ENCODE peak calls at places on chromosomes 6 and 20, in five cellular contexts. One of them, this sample, is unnamed.

GRCh38 chr6:145811741-145812140 is 2.9 kb downstream of the FBXO30 start:
- DNase-seq in H9: no peak
- DNase-seq in IMR-90: no peak
- DNase-seq in mesendoderm: no peak
- DNase-seq in H1: no peak
- DNase-seq in this sample: no peak

GRCh38 chr20:37990571-37991151 is 42.6 kb downstream of the TTI1 start:
- DNase-seq in H9: no peak
- DNase-seq in IMR-90: peak
- DNase-seq in mesendoderm: no peak
- DNase-seq in H1: no peak
- DNase-seq in this sample: peak

GRCh38 chr20:45892049-45892816 is 1.1 kb downstream of the CTSA start:
- DNase-seq in H9: no peak
- DNase-seq in IMR-90: peak
- DNase-seq in mesendoderm: peak
- DNase-seq in H1: no peak
- DNase-seq in this sample: peak

GRCh38 chr6:106046854-106047200 is 39.3 kb upstream of the PRDM1 start:
- DNase-seq in H9: no peak
- DNase-seq in IMR-90: no peak
- DNase-seq in mesendoderm: no peak
- DNase-seq in H1: no peak
- DNase-seq in this sample: no peak

GRCh38 chr20:50284811-50285375 is 94.3 kb downstream of the CEBPB start:
- DNase-seq in H9: no peak
- DNase-seq in IMR-90: no peak
- DNase-seq in mesendoderm: no peak
- DNase-seq in H1: no peak
- DNase-seq in this sample: no peak

GRCh38 chr6:14324042-14324441 is 206.5 kb downstream of the CD83 start:
- DNase-seq in H9: no peak
- DNase-seq in IMR-90: peak
- DNase-seq in mesendoderm: no peak
- DNase-seq in H1: no peak
- DNase-seq in this sample: no peak

GRCh38 chr6:147207851-147208754 is 3.9 kb downstream of the STXBP5 start:
- DNase-seq in H9: no peak
- DNase-seq in IMR-90: peak
- DNase-seq in mesendoderm: no peak
- DNase-seq in H1: no peak
- DNase-seq in this sample: no peak

GRCh38 chr20:56554869-56555268 is 21.8 kb downstream of the FAM209B start:
- DNase-seq in H9: peak
- DNase-seq in IMR-90: peak
- DNase-seq in mesendoderm: peak
- DNase-seq in H1: no peak
- DNase-seq in this sample: peak

GRCh38 chr20:62564456-62565245 is 77.7 kb upstream of the SLCO4A1 start:
- DNase-seq in H9: no peak
- DNase-seq in IMR-90: no peak
- DNase-seq in mesendoderm: no peak
- DNase-seq in H1: no peak
- DNase-seq in this sample: no peak

GRCh38 chr20:62568045-62568389 is 74.3 kb upstream of the SLCO4A1 start:
- DNase-seq in H9: no peak
- DNase-seq in IMR-90: no peak
- DNase-seq in mesendoderm: no peak
- DNase-seq in H1: no peak
- DNase-seq in this sample: no peak

GRCh38 chr20:62566266-62566665 is 76.0 kb upstream of the SLCO4A1 start:
- DNase-seq in H9: no peak
- DNase-seq in IMR-90: no peak
- DNase-seq in mesendoderm: no peak
- DNase-seq in H1: no peak
- DNase-seq in this sample: no peak

GRCh38 chr20:62567246-62568044 is 74.9 kb upstream of the SLCO4A1 start:
- DNase-seq in H9: no peak
- DNase-seq in IMR-90: no peak
- DNase-seq in mesendoderm: no peak
- DNase-seq in H1: no peak
- DNase-seq in this sample: no peak

DNA sequence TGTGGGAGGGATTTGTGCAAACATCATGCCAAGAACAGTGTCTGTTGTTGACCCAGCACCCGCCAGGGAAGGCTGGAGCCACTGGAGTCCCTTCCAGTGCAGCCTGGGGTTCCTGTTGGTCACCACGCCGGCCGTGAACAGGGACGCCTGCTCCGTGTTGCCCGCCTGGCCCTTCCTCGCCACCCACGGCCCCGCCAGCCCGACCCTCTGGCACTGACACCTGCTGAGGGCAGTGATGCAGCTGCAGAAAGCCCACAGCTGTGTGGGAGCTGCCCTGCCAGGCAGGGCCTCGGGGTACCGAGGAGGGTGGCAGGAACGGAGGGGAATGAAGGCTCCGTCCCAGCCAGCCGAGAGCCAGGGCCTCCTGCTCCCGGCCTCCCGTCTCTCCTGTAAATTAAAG is 75.5 kb upstream of the SLCO4A1 start:
- DNase-seq in H9: no peak
- DNase-seq in IMR-90: no peak
- DNase-seq in mesendoderm: no peak
- DNase-seq in H1: no peak
- DNase-seq in this sample: no peak
- H3K23ac ChIP-seq in H9: no peak
- H3K23ac ChIP-seq in IMR-90: no peak
- H3K23ac ChIP-seq in mesendoderm: no peak
- H3K23ac ChIP-seq in H1: no peak
- H3K23ac ChIP-seq in this sample: no peak

DNA sequence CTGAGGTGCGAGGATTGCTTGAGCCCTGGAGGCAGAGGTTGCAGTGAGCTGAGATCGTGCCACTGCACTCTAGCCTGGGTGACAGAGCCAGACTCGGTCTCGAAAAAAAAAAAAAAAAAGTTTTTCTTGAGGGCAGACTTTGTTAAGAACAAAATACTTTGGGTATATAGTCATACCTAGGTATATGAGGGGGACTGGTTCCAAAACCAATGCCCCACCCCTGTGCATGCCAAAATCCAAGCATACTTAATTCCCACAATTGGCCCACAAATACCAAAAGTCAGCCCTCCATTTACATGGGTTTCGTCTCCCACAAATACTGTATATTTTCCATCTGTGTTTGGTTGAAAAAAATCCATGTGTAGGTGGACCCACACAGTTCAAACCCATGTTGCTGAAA is 119.9 kb downstream of the INSM1 start:
- DNase-seq in H9: no peak
- DNase-seq in IMR-90: peak
- DNase-seq in mesendoderm: no peak
- DNase-seq in H1: no peak
- DNase-seq in this sample: peak
- H3K27ac ChIP-seq in H9: no peak
- H3K27ac ChIP-seq in IMR-90: no peak
- H3K27ac ChIP-seq in mesendoderm: no peak
- H3K27ac ChIP-seq in H1: no peak
- H3K27ac ChIP-seq in this sample: no peak

DNA sequence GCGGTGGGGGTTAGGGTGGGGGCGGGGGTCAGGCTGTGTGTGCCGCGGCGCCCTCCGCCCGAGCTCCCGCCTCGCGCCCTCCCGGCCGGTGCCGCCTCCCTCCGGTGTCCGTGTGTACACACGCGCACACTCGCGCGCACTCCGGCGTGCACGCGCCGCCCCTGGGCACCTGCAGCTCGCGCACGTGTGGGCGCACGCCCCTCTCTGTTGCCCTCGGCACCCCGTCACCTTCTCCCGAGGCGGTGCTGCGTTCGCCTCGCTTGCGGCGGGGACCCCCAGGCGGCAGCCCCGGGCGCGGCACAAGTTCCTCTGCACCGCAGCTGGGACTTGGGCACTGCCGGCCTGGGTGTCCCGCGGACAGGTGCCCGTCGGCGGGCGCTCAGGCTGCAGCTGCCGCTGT is 525 bp downstream of the MACROD2 start:
- DNase-seq in H9: peak
- DNase-seq in IMR-90: no peak
- DNase-seq in mesendoderm: peak
- DNase-seq in H1: no peak
- DNase-seq in this sample: peak
- H3K23ac ChIP-seq in H9: no peak
- H3K23ac ChIP-seq in IMR-90: no peak
- H3K23ac ChIP-seq in mesendoderm: no peak
- H3K23ac ChIP-seq in H1: no peak
- H3K23ac ChIP-seq in this sample: no peak

GRCh38 chr6:107679457-107679856 is 144.7 kb downstream of the SCML4 start:
- DNase-seq in H9: peak
- DNase-seq in IMR-90: peak
- DNase-seq in mesendoderm: peak
- DNase-seq in H1: no peak
- DNase-seq in this sample: no peak

GRCh38 chr6:107673076-107673494 is 151.0 kb downstream of the SCML4 start:
- DNase-seq in H9: no peak
- DNase-seq in IMR-90: no peak
- DNase-seq in mesendoderm: no peak
- DNase-seq in H1: no peak
- DNase-seq in this sample: no peak

GRCh38 chr6:107676002-107676401 is 148.1 kb downstream of the SCML4 start:
- DNase-seq in H9: no peak
- DNase-seq in IMR-90: no peak
- DNase-seq in mesendoderm: no peak
- DNase-seq in H1: no peak
- DNase-seq in this sample: no peak

GRCh38 chr6:107677399-107677798 is 146.7 kb downstream of the SCML4 start:
- DNase-seq in H9: no peak
- DNase-seq in IMR-90: no peak
- DNase-seq in mesendoderm: no peak
- DNase-seq in H1: no peak
- DNase-seq in this sample: no peak

DNA sequence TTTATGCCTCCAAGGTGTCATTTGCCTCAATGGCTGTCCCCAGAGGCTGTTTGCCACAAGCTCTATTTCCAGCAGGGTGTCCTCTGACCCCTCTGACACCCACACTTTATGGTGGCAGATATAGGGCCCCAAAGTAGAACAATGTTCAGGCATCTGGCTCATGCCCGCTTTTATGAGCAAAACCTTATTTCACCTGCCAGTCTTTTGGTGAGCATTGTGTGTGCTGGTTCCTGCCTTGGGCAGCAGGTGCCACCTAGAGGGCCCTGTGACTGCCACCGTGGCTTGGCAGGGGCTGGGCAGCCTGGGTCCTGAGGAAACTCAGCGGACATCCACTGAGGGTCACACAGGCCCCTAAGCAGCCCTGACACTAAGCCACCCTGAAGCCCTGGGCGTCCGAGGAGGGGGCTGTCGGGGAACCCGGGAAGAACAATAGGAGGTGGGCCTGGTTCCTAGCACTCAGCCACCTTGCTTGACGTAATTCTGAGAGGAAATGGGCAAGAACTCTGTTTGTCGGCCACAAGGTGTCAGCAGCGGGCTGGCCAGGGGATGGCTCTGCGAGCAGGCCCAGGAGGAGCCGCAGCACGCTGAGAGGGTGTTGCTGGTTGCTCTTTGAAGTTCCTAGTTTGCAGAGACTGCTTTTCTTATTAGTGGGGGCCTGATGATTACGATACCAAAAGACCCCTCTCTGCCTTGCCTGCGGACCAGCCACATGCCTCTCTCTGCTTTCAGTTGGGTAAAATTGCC is 148.9 kb downstream of the SCML4 start:
- DNase-seq in H9: peak
- DNase-seq in IMR-90: peak
- DNase-seq in mesendoderm: peak
- DNase-seq in H1: peak
- DNase-seq in this sample: peak
- H3K27ac ChIP-seq in H9: no peak
- H3K27ac ChIP-seq in IMR-90: no peak
- H3K27ac ChIP-seq in mesendoderm: no peak
- H3K27ac ChIP-seq in H1: no peak
- H3K27ac ChIP-seq in this sample: no peak

GRCh38 chr6:80319286-80319685 is 212.8 kb downstream of the BCKDHB start:
- DNase-seq in H9: no peak
- DNase-seq in IMR-90: no peak
- DNase-seq in mesendoderm: no peak
- DNase-seq in H1: no peak
- DNase-seq in this sample: no peak

GRCh38 chr6:80316655-80317332 is 210.3 kb downstream of the BCKDHB start:
- DNase-seq in H9: no peak
- DNase-seq in IMR-90: no peak
- DNase-seq in mesendoderm: no peak
- DNase-seq in H1: no peak
- DNase-seq in this sample: no peak

DNA sequence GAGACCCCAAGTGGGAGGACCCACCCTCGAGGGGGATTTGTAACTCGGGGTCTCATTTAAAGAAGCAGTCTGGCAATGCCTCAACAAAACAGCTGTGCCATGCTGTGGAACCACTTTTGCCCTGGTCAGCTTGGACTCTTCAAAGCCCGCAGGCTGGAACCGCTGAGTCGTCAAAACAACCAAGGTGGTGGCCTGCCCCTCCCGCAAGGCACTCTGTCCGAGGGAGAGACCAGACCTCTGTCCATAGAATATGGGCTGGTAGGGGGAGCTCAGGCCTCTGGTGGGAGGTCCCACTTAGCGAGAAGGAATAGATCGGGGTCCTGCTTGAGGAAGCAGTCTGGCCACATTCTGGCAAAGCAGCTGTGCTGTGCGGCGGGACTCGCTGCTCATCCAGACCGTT is 208.1 kb downstream of the BCKDHB start:
- DNase-seq in H9: no peak
- DNase-seq in IMR-90: no peak
- DNase-seq in mesendoderm: no peak
- DNase-seq in H1: no peak
- DNase-seq in this sample: no peak
- H3K23ac ChIP-seq in H9: no peak
- H3K23ac ChIP-seq in IMR-90: no peak
- H3K23ac ChIP-seq in mesendoderm: no peak
- H3K23ac ChIP-seq in H1: no peak
- H3K23ac ChIP-seq in this sample: no peak

This sample was measured in trophoblast cell.